ENCODE peak calls at places on chromosomes 3 and 15, in nine cellular contexts. One of them, this sample, is unnamed.
A peak's percentile ranks its signal among the peaks of the same experiment; 100 is the strongest.

GRCh38 chr3:81936817-81937216 is 175.4 kb upstream of the GBE1 start:
- DNase-seq in T-helper 1 cell: no peak
- DNase-seq in NCI-H510A treated with DMSO at 0.1 percent for 48 hours: no peak
- DNase-seq in astrocyte of the spinal cord: no peak
- DNase-seq in KG1: peak; percentile 17
- DNase-seq in stimulated activated CD4-positive, alpha-beta T cell treated with anti-CD3 and anti-CD28 coated beads, Interleukin-12 subunit alpha, Interleukin-12 subunit beta, amount 100 ng/mL, for 4 hours: no peak
- DNase-seq in CD4-positive, alpha-beta T cell: no peak
- DNase-seq in Kasumi-1: peak; percentile 59
- DNase-seq in HepG2: no peak
- DNase-seq in this sample: no peak

GRCh38 chr3:923161-923910 is 169.5 kb upstream of the CNTN6 start:
- DNase-seq in T-helper 1 cell: no peak
- DNase-seq in NCI-H510A treated with DMSO at 0.1 percent for 48 hours: no peak
- DNase-seq in astrocyte of the spinal cord: no peak
- DNase-seq in KG1: no peak
- DNase-seq in stimulated activated CD4-positive, alpha-beta T cell treated with anti-CD3 and anti-CD28 coated beads, Interleukin-12 subunit alpha, Interleukin-12 subunit beta, amount 100 ng/mL, for 4 hours: no peak
- DNase-seq in CD4-positive, alpha-beta T cell: no peak
- DNase-seq in Kasumi-1: no peak
- DNase-seq in HepG2: no peak
- DNase-seq in this sample: no peak

GRCh38 chr3:183775781-183776180 is 49.6 kb downstream of the MAP6D1 start:
- DNase-seq in T-helper 1 cell: no peak
- DNase-seq in NCI-H510A treated with DMSO at 0.1 percent for 48 hours: no peak
- DNase-seq in astrocyte of the spinal cord: no peak
- DNase-seq in KG1: no peak
- DNase-seq in stimulated activated CD4-positive, alpha-beta T cell treated with anti-CD3 and anti-CD28 coated beads, Interleukin-12 subunit alpha, Interleukin-12 subunit beta, amount 100 ng/mL, for 4 hours: no peak
- DNase-seq in CD4-positive, alpha-beta T cell: no peak
- DNase-seq in Kasumi-1: peak; percentile 58
- DNase-seq in HepG2: no peak
- DNase-seq in this sample: no peak

GRCh38 chr15:60585743-60586708 is 107.1 kb upstream of the ICE2 start:
- DNase-seq in T-helper 1 cell: peak; percentile 49
- DNase-seq in NCI-H510A treated with DMSO at 0.1 percent for 48 hours: peak; percentile 69
- DNase-seq in astrocyte of the spinal cord: peak; percentile 65
- DNase-seq in KG1: peak; percentile 62
- DNase-seq in stimulated activated CD4-positive, alpha-beta T cell treated with anti-CD3 and anti-CD28 coated beads, Interleukin-12 subunit alpha, Interleukin-12 subunit beta, amount 100 ng/mL, for 4 hours: no peak
- DNase-seq in CD4-positive, alpha-beta T cell: peak; percentile 35
- DNase-seq in Kasumi-1: peak; percentile 83
- DNase-seq in HepG2: peak; percentile 68
- DNase-seq in this sample: no peak

GRCh38 chr3:52441122-52441771 is 3.7 kb downstream of the SEMA3G start:
- DNase-seq in T-helper 1 cell: no peak
- DNase-seq in NCI-H510A treated with DMSO at 0.1 percent for 48 hours: no peak
- DNase-seq in astrocyte of the spinal cord: no peak
- DNase-seq in KG1: no peak
- DNase-seq in stimulated activated CD4-positive, alpha-beta T cell treated with anti-CD3 and anti-CD28 coated beads, Interleukin-12 subunit alpha, Interleukin-12 subunit beta, amount 100 ng/mL, for 4 hours: no peak
- DNase-seq in CD4-positive, alpha-beta T cell: no peak
- DNase-seq in Kasumi-1: no peak
- DNase-seq in HepG2: no peak
- DNase-seq in this sample: no peak

GRCh38 chr3:9898467-9899229 is 4.0 kb upstream of the IL17RE start:
- DNase-seq in T-helper 1 cell: no peak
- DNase-seq in NCI-H510A treated with DMSO at 0.1 percent for 48 hours: no peak
- DNase-seq in astrocyte of the spinal cord: no peak
- DNase-seq in KG1: no peak
- DNase-seq in stimulated activated CD4-positive, alpha-beta T cell treated with anti-CD3 and anti-CD28 coated beads, Interleukin-12 subunit alpha, Interleukin-12 subunit beta, amount 100 ng/mL, for 4 hours: no peak
- DNase-seq in CD4-positive, alpha-beta T cell: no peak
- DNase-seq in Kasumi-1: no peak
- DNase-seq in HepG2: peak; percentile 56
- DNase-seq in this sample: no peak

GRCh38 chr15:80695099-80695910 is at the start of gene ABHD17C:
- DNase-seq in T-helper 1 cell: peak; percentile 27
- DNase-seq in NCI-H510A treated with DMSO at 0.1 percent for 48 hours: peak; percentile 14
- DNase-seq in astrocyte of the spinal cord: peak; percentile 58
- DNase-seq in KG1: no peak
- DNase-seq in stimulated activated CD4-positive, alpha-beta T cell treated with anti-CD3 and anti-CD28 coated beads, Interleukin-12 subunit alpha, Interleukin-12 subunit beta, amount 100 ng/mL, for 4 hours: peak; percentile 56
- DNase-seq in CD4-positive, alpha-beta T cell: peak; percentile 23
- DNase-seq in Kasumi-1: peak; percentile 29
- DNase-seq in HepG2: peak; percentile 9
- DNase-seq in this sample: no peak

GRCh38 chr3:189144645-189145044 is 27.1 kb upstream of the TPRG1 start:
- DNase-seq in T-helper 1 cell: peak; percentile 16
- DNase-seq in NCI-H510A treated with DMSO at 0.1 percent for 48 hours: peak; percentile 36
- DNase-seq in astrocyte of the spinal cord: no peak
- DNase-seq in KG1: peak; percentile 12
- DNase-seq in stimulated activated CD4-positive, alpha-beta T cell treated with anti-CD3 and anti-CD28 coated beads, Interleukin-12 subunit alpha, Interleukin-12 subunit beta, amount 100 ng/mL, for 4 hours: no peak
- DNase-seq in CD4-positive, alpha-beta T cell: no peak
- DNase-seq in Kasumi-1: peak; percentile 48
- DNase-seq in HepG2: no peak
- DNase-seq in this sample: no peak

GRCh38 chr3:127761101-127761802 is 61.1 kb downstream of the MGLL start:
- DNase-seq in T-helper 1 cell: no peak
- DNase-seq in NCI-H510A treated with DMSO at 0.1 percent for 48 hours: peak; percentile 16
- DNase-seq in astrocyte of the spinal cord: no peak
- DNase-seq in KG1: peak; percentile 38
- DNase-seq in stimulated activated CD4-positive, alpha-beta T cell treated with anti-CD3 and anti-CD28 coated beads, Interleukin-12 subunit alpha, Interleukin-12 subunit beta, amount 100 ng/mL, for 4 hours: no peak
- DNase-seq in CD4-positive, alpha-beta T cell: no peak
- DNase-seq in Kasumi-1: peak; percentile 67
- DNase-seq in HepG2: no peak
- DNase-seq in this sample: no peak

GRCh38 chr3:17404548-17404947 is 337.9 kb downstream of the TBC1D5 start:
- DNase-seq in T-helper 1 cell: no peak
- DNase-seq in NCI-H510A treated with DMSO at 0.1 percent for 48 hours: no peak
- DNase-seq in astrocyte of the spinal cord: no peak
- DNase-seq in KG1: no peak
- DNase-seq in stimulated activated CD4-positive, alpha-beta T cell treated with anti-CD3 and anti-CD28 coated beads, Interleukin-12 subunit alpha, Interleukin-12 subunit beta, amount 100 ng/mL, for 4 hours: no peak
- DNase-seq in CD4-positive, alpha-beta T cell: no peak
- DNase-seq in Kasumi-1: no peak
- DNase-seq in HepG2: no peak
- DNase-seq in this sample: no peak

GRCh38 chr3:101138817-101139216 is 145.6 kb upstream of the ABI3BP start:
- DNase-seq in T-helper 1 cell: no peak
- DNase-seq in NCI-H510A treated with DMSO at 0.1 percent for 48 hours: no peak
- DNase-seq in astrocyte of the spinal cord: no peak
- DNase-seq in KG1: no peak
- DNase-seq in stimulated activated CD4-positive, alpha-beta T cell treated with anti-CD3 and anti-CD28 coated beads, Interleukin-12 subunit alpha, Interleukin-12 subunit beta, amount 100 ng/mL, for 4 hours: no peak
- DNase-seq in CD4-positive, alpha-beta T cell: no peak
- DNase-seq in Kasumi-1: no peak
- DNase-seq in HepG2: no peak
- DNase-seq in this sample: no peak

GRCh38 chr3:5205165-5205941 is 17.8 kb downstream of the EDEM1 start:
- DNase-seq in T-helper 1 cell: no peak
- DNase-seq in NCI-H510A treated with DMSO at 0.1 percent for 48 hours: no peak
- DNase-seq in astrocyte of the spinal cord: peak; percentile 71
- DNase-seq in KG1: no peak
- DNase-seq in stimulated activated CD4-positive, alpha-beta T cell treated with anti-CD3 and anti-CD28 coated beads, Interleukin-12 subunit alpha, Interleukin-12 subunit beta, amount 100 ng/mL, for 4 hours: no peak
- DNase-seq in CD4-positive, alpha-beta T cell: no peak
- DNase-seq in Kasumi-1: no peak
- DNase-seq in HepG2: no peak
- DNase-seq in this sample: no peak

GRCh38 chr3:194255252-194256039 is 95.7 kb downstream of the CPN2 start:
- DNase-seq in T-helper 1 cell: no peak
- DNase-seq in NCI-H510A treated with DMSO at 0.1 percent for 48 hours: no peak
- DNase-seq in astrocyte of the spinal cord: no peak
- DNase-seq in KG1: peak; percentile 85
- DNase-seq in stimulated activated CD4-positive, alpha-beta T cell treated with anti-CD3 and anti-CD28 coated beads, Interleukin-12 subunit alpha, Interleukin-12 subunit beta, amount 100 ng/mL, for 4 hours: peak; percentile 44
- DNase-seq in CD4-positive, alpha-beta T cell: peak; percentile 41
- DNase-seq in Kasumi-1: peak; percentile 100
- DNase-seq in HepG2: peak; percentile 71
- DNase-seq in this sample: no peak

GRCh38 chr3:169148448-169149348 is 514.8 kb downstream of the MECOM start:
- DNase-seq in T-helper 1 cell: no peak
- DNase-seq in NCI-H510A treated with DMSO at 0.1 percent for 48 hours: no peak
- DNase-seq in astrocyte of the spinal cord: peak; percentile 10
- DNase-seq in KG1: no peak
- DNase-seq in stimulated activated CD4-positive, alpha-beta T cell treated with anti-CD3 and anti-CD28 coated beads, Interleukin-12 subunit alpha, Interleukin-12 subunit beta, amount 100 ng/mL, for 4 hours: no peak
- DNase-seq in CD4-positive, alpha-beta T cell: no peak
- DNase-seq in Kasumi-1: no peak
- DNase-seq in HepG2: no peak
- DNase-seq in this sample: no peak

GRCh38 chr3:49351521-49352011 is 6.6 kb downstream of the GPX1 start:
- DNase-seq in T-helper 1 cell: no peak
- DNase-seq in NCI-H510A treated with DMSO at 0.1 percent for 48 hours: no peak
- DNase-seq in astrocyte of the spinal cord: peak; percentile 83
- DNase-seq in KG1: peak; percentile 37
- DNase-seq in stimulated activated CD4-positive, alpha-beta T cell treated with anti-CD3 and anti-CD28 coated beads, Interleukin-12 subunit alpha, Interleukin-12 subunit beta, amount 100 ng/mL, for 4 hours: no peak
- DNase-seq in CD4-positive, alpha-beta T cell: no peak
- DNase-seq in Kasumi-1: no peak
- DNase-seq in HepG2: no peak
- DNase-seq in this sample: peak; percentile 58

GRCh38 chr15:71195242-71195641 is 80.0 kb downstream of the THSD4 start:
- DNase-seq in T-helper 1 cell: no peak
- DNase-seq in NCI-H510A treated with DMSO at 0.1 percent for 48 hours: no peak
- DNase-seq in astrocyte of the spinal cord: no peak
- DNase-seq in KG1: no peak
- DNase-seq in stimulated activated CD4-positive, alpha-beta T cell treated with anti-CD3 and anti-CD28 coated beads, Interleukin-12 subunit alpha, Interleukin-12 subunit beta, amount 100 ng/mL, for 4 hours: no peak
- DNase-seq in CD4-positive, alpha-beta T cell: no peak
- DNase-seq in Kasumi-1: no peak
- DNase-seq in HepG2: no peak
- DNase-seq in this sample: no peak

GRCh38 chr15:68578175-68578959 is 426 bp upstream of the CORO2B start:
- DNase-seq in T-helper 1 cell: no peak
- DNase-seq in NCI-H510A treated with DMSO at 0.1 percent for 48 hours: peak; percentile 34
- DNase-seq in astrocyte of the spinal cord: peak; percentile 73
- DNase-seq in KG1: no peak
- DNase-seq in stimulated activated CD4-positive, alpha-beta T cell treated with anti-CD3 and anti-CD28 coated beads, Interleukin-12 subunit alpha, Interleukin-12 subunit beta, amount 100 ng/mL, for 4 hours: peak; percentile 25
- DNase-seq in CD4-positive, alpha-beta T cell: no peak
- DNase-seq in Kasumi-1: peak; percentile 16
- DNase-seq in HepG2: no peak
- DNase-seq in this sample: peak; percentile 33

GRCh38 chr3:123256256-123256655 is 54.5 kb downstream of the SEC22A start:
- DNase-seq in T-helper 1 cell: no peak
- DNase-seq in NCI-H510A treated with DMSO at 0.1 percent for 48 hours: no peak
- DNase-seq in astrocyte of the spinal cord: no peak
- DNase-seq in KG1: no peak
- DNase-seq in stimulated activated CD4-positive, alpha-beta T cell treated with anti-CD3 and anti-CD28 coated beads, Interleukin-12 subunit alpha, Interleukin-12 subunit beta, amount 100 ng/mL, for 4 hours: no peak
- DNase-seq in CD4-positive, alpha-beta T cell: no peak
- DNase-seq in Kasumi-1: no peak
- DNase-seq in HepG2: no peak
- DNase-seq in this sample: no peak

GRCh38 chr15:70627734-70628541 is 135.4 kb downstream of the UACA start:
- DNase-seq in T-helper 1 cell: no peak
- DNase-seq in NCI-H510A treated with DMSO at 0.1 percent for 48 hours: no peak
- DNase-seq in astrocyte of the spinal cord: peak; percentile 76
- DNase-seq in KG1: no peak
- DNase-seq in stimulated activated CD4-positive, alpha-beta T cell treated with anti-CD3 and anti-CD28 coated beads, Interleukin-12 subunit alpha, Interleukin-12 subunit beta, amount 100 ng/mL, for 4 hours: no peak
- DNase-seq in CD4-positive, alpha-beta T cell: no peak
- DNase-seq in Kasumi-1: no peak
- DNase-seq in HepG2: no peak
- DNase-seq in this sample: no peak

GRCh38 chr3:38458796-38459498 is 5.3 kb downstream of the ACVR2B start:
- DNase-seq in T-helper 1 cell: no peak
- DNase-seq in NCI-H510A treated with DMSO at 0.1 percent for 48 hours: peak; percentile 32
- DNase-seq in astrocyte of the spinal cord: peak; percentile 28
- DNase-seq in KG1: no peak
- DNase-seq in stimulated activated CD4-positive, alpha-beta T cell treated with anti-CD3 and anti-CD28 coated beads, Interleukin-12 subunit alpha, Interleukin-12 subunit beta, amount 100 ng/mL, for 4 hours: no peak
- DNase-seq in CD4-positive, alpha-beta T cell: no peak
- DNase-seq in Kasumi-1: no peak
- DNase-seq in HepG2: no peak
- DNase-seq in this sample: peak; percentile 88

GRCh38 chr15:74374648-74375302 is 7.3 kb upstream of the CYP11A1 start:
- DNase-seq in T-helper 1 cell: no peak
- DNase-seq in NCI-H510A treated with DMSO at 0.1 percent for 48 hours: no peak
- DNase-seq in astrocyte of the spinal cord: no peak
- DNase-seq in KG1: no peak
- DNase-seq in stimulated activated CD4-positive, alpha-beta T cell treated with anti-CD3 and anti-CD28 coated beads, Interleukin-12 subunit alpha, Interleukin-12 subunit beta, amount 100 ng/mL, for 4 hours: no peak
- DNase-seq in CD4-positive, alpha-beta T cell: no peak
- DNase-seq in Kasumi-1: no peak
- DNase-seq in HepG2: no peak
- DNase-seq in this sample: no peak

GRCh38 chr3:21914451-21914850 is 163.4 kb upstream of the ZNF385D start:
- DNase-seq in T-helper 1 cell: no peak
- DNase-seq in NCI-H510A treated with DMSO at 0.1 percent for 48 hours: no peak
- DNase-seq in astrocyte of the spinal cord: no peak
- DNase-seq in KG1: no peak
- DNase-seq in stimulated activated CD4-positive, alpha-beta T cell treated with anti-CD3 and anti-CD28 coated beads, Interleukin-12 subunit alpha, Interleukin-12 subunit beta, amount 100 ng/mL, for 4 hours: no peak
- DNase-seq in CD4-positive, alpha-beta T cell: no peak
- DNase-seq in Kasumi-1: no peak
- DNase-seq in HepG2: no peak
- DNase-seq in this sample: no peak

GRCh38 chr3:16482194-16482769 is 31.2 kb downstream of the RFTN1 start:
- DNase-seq in T-helper 1 cell: no peak
- DNase-seq in NCI-H510A treated with DMSO at 0.1 percent for 48 hours: no peak
- DNase-seq in astrocyte of the spinal cord: no peak
- DNase-seq in KG1: no peak
- DNase-seq in stimulated activated CD4-positive, alpha-beta T cell treated with anti-CD3 and anti-CD28 coated beads, Interleukin-12 subunit alpha, Interleukin-12 subunit beta, amount 100 ng/mL, for 4 hours: no peak
- DNase-seq in CD4-positive, alpha-beta T cell: no peak
- DNase-seq in Kasumi-1: no peak
- DNase-seq in HepG2: no peak
- DNase-seq in this sample: no peak

GRCh38 chr15:59237854-59238252 is 31.2 kb downstream of the LDHAL6B start:
- DNase-seq in T-helper 1 cell: no peak
- DNase-seq in NCI-H510A treated with DMSO at 0.1 percent for 48 hours: no peak
- DNase-seq in astrocyte of the spinal cord: no peak
- DNase-seq in KG1: no peak
- DNase-seq in stimulated activated CD4-positive, alpha-beta T cell treated with anti-CD3 and anti-CD28 coated beads, Interleukin-12 subunit alpha, Interleukin-12 subunit beta, amount 100 ng/mL, for 4 hours: no peak
- DNase-seq in CD4-positive, alpha-beta T cell: no peak
- DNase-seq in Kasumi-1: no peak
- DNase-seq in HepG2: no peak
- DNase-seq in this sample: no peak

GRCh38 chr3:21944251-21944650 is 193.2 kb upstream of the ZNF385D start:
- DNase-seq in T-helper 1 cell: no peak
- DNase-seq in NCI-H510A treated with DMSO at 0.1 percent for 48 hours: no peak
- DNase-seq in astrocyte of the spinal cord: peak; percentile 63
- DNase-seq in KG1: no peak
- DNase-seq in stimulated activated CD4-positive, alpha-beta T cell treated with anti-CD3 and anti-CD28 coated beads, Interleukin-12 subunit alpha, Interleukin-12 subunit beta, amount 100 ng/mL, for 4 hours: no peak
- DNase-seq in CD4-positive, alpha-beta T cell: no peak
- DNase-seq in Kasumi-1: no peak
- DNase-seq in HepG2: no peak
- DNase-seq in this sample: no peak

GRCh38 chr3:167241048-167241845 is 138.8 kb downstream of the ZBBX start:
- DNase-seq in T-helper 1 cell: no peak
- DNase-seq in NCI-H510A treated with DMSO at 0.1 percent for 48 hours: no peak
- DNase-seq in astrocyte of the spinal cord: no peak
- DNase-seq in KG1: no peak
- DNase-seq in stimulated activated CD4-positive, alpha-beta T cell treated with anti-CD3 and anti-CD28 coated beads, Interleukin-12 subunit alpha, Interleukin-12 subunit beta, amount 100 ng/mL, for 4 hours: no peak
- DNase-seq in CD4-positive, alpha-beta T cell: no peak
- DNase-seq in Kasumi-1: no peak
- DNase-seq in HepG2: no peak
- DNase-seq in this sample: no peak

GRCh38 chr3:155019576-155019975 is 60.5 kb upstream of the MME start:
- DNase-seq in T-helper 1 cell: no peak
- DNase-seq in NCI-H510A treated with DMSO at 0.1 percent for 48 hours: no peak
- DNase-seq in astrocyte of the spinal cord: no peak
- DNase-seq in KG1: no peak
- DNase-seq in stimulated activated CD4-positive, alpha-beta T cell treated with anti-CD3 and anti-CD28 coated beads, Interleukin-12 subunit alpha, Interleukin-12 subunit beta, amount 100 ng/mL, for 4 hours: no peak
- DNase-seq in CD4-positive, alpha-beta T cell: no peak
- DNase-seq in Kasumi-1: no peak
- DNase-seq in HepG2: no peak
- DNase-seq in this sample: no peak

GRCh38 chr15:43190178-43190577 is 5.0 kb downstream of the CCNDBP1 start:
- DNase-seq in T-helper 1 cell: no peak
- DNase-seq in NCI-H510A treated with DMSO at 0.1 percent for 48 hours: no peak
- DNase-seq in astrocyte of the spinal cord: no peak
- DNase-seq in KG1: no peak
- DNase-seq in stimulated activated CD4-positive, alpha-beta T cell treated with anti-CD3 and anti-CD28 coated beads, Interleukin-12 subunit alpha, Interleukin-12 subunit beta, amount 100 ng/mL, for 4 hours: no peak
- DNase-seq in CD4-positive, alpha-beta T cell: no peak
- DNase-seq in Kasumi-1: no peak
- DNase-seq in HepG2: no peak
- DNase-seq in this sample: no peak

GRCh38 chr3:188052229-188052965 is 101.6 kb upstream of the LPP start:
- DNase-seq in T-helper 1 cell: no peak
- DNase-seq in NCI-H510A treated with DMSO at 0.1 percent for 48 hours: no peak
- DNase-seq in astrocyte of the spinal cord: peak; percentile 48
- DNase-seq in KG1: no peak
- DNase-seq in stimulated activated CD4-positive, alpha-beta T cell treated with anti-CD3 and anti-CD28 coated beads, Interleukin-12 subunit alpha, Interleukin-12 subunit beta, amount 100 ng/mL, for 4 hours: no peak
- DNase-seq in CD4-positive, alpha-beta T cell: no peak
- DNase-seq in Kasumi-1: no peak
- DNase-seq in HepG2: peak; percentile 90
- DNase-seq in this sample: no peak

GRCh38 chr3:45178131-45179023 is 32.2 kb upstream of the CDCP1 start:
- DNase-seq in T-helper 1 cell: no peak
- DNase-seq in NCI-H510A treated with DMSO at 0.1 percent for 48 hours: no peak
- DNase-seq in astrocyte of the spinal cord: peak; percentile 89
- DNase-seq in KG1: no peak
- DNase-seq in stimulated activated CD4-positive, alpha-beta T cell treated with anti-CD3 and anti-CD28 coated beads, Interleukin-12 subunit alpha, Interleukin-12 subunit beta, amount 100 ng/mL, for 4 hours: no peak
- DNase-seq in CD4-positive, alpha-beta T cell: no peak
- DNase-seq in Kasumi-1: no peak
- DNase-seq in HepG2: no peak
- DNase-seq in this sample: peak; percentile 76

GRCh38 chr3:18808423-18808822 is 339.9 kb upstream of the KCNH8 start:
- DNase-seq in T-helper 1 cell: no peak
- DNase-seq in NCI-H510A treated with DMSO at 0.1 percent for 48 hours: no peak
- DNase-seq in astrocyte of the spinal cord: no peak
- DNase-seq in KG1: no peak
- DNase-seq in stimulated activated CD4-positive, alpha-beta T cell treated with anti-CD3 and anti-CD28 coated beads, Interleukin-12 subunit alpha, Interleukin-12 subunit beta, amount 100 ng/mL, for 4 hours: no peak
- DNase-seq in CD4-positive, alpha-beta T cell: no peak
- DNase-seq in Kasumi-1: no peak
- DNase-seq in HepG2: no peak
- DNase-seq in this sample: no peak

This sample was measured in H54.